ENCODE peak calls at places on chromosomes 12 and 14, in eight cellular contexts. E is body of pancreas, Z is OCI-LY7, F is neural progenitor cell, Y is lower leg skin, R is lower lobe of right lung, A is thoracic aorta, J is HFF-Myc. W is an unnamed sample.

GRCh38 chr12:124680863-124681778 is 113.7 kb upstream of the NCOR2 start:
- DNase-seq in E (no peak), F (peak), Z (peak), J (peak), A (peak), Y (no peak), R (peak), W (peak)

GRCh38 chr12:66979270-66979669 is 289.9 kb upstream of the CAND1 start:
- DNase-seq in F (no peak), A (no peak), J (no peak), R (no peak), Y (no peak), E (no peak), Z (no peak), W (no peak)

GRCh38 chr12:94788298-94788697 is 137.9 kb upstream of the TMCC3 start:
- DNase-seq in Z (no peak), R (no peak), Y (no peak), J (no peak), A (no peak), F (no peak), E (no peak), W (no peak)

GRCh38 chr14:28773917-28774691 is 7.5 kb downstream of the FOXG1 start:
- DNase-seq in Z (no peak), E (no peak), J (no peak), Y (no peak), A (no peak), F (peak), R (no peak), W (peak)

GRCh38 chr12:94805749-94806148 is 155.4 kb upstream of the TMCC3 start:
- DNase-seq in E (no peak), J (no peak), Z (peak), Y (no peak), F (peak), R (no peak), A (no peak), W (peak)

GRCh38 chr14:34997762-34998161 is 15.0 kb downstream of the SRP54 start:
- DNase-seq in A (no peak), F (peak), J (no peak), R (no peak), E (no peak), Y (no peak), Z (no peak), W (no peak)

GRCh38 chr14:86933460-86933859 is 1059.5 kb downstream of the GALC start:
- DNase-seq in Z (no peak), R (no peak), E (no peak), F (no peak), Y (no peak), J (no peak), A (no peak), W (no peak)

GRCh38 chr12:121278450-121279375 is 17.8 kb downstream of the CAMKK2 start:
- DNase-seq in A (no peak), Y (no peak), R (peak), J (no peak), E (peak), F (no peak), Z (no peak), W (no peak)

DNA sequence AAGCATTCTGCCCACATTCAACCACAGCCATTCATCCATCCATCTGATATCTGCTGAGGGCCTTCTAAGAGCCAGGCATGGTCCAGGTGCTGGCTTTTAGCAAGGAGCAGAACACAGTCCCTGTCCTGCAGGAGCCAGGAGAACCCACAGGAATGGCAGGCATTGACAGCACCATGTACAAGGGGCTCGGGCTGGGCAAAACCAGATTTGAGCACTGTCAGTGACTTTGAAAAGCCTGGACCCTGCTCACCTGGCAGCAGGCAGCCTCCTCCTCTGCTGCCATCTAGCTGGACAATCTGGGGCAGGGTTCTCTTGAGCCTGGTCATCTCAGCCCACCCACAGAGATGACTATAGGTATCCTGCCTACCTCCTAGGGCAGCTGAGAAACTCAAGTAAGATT is 136.9 kb downstream of the ZFP36L1 start:
- DNase-seq in R (no peak), J (no peak), E (no peak), A (no peak), Z (peak), Y (peak), F (peak), W (no peak)
- TF ChIP-seq CTCF in R (no peak), J (no peak), E (peak), A (no peak), Z (peak), Y (no peak), F (peak), W (peak)

GRCh38 chr12:57741413-57741789 is 2.9 kb upstream of the AGAP2 start:
- DNase-seq in Z (no peak), J (no peak), E (no peak), Y (peak), R (no peak), F (no peak), A (no peak), W (no peak)
- H3K4me3 ChIP-seq in Z (peak), J (no peak), E (no peak), Y (no peak), R (peak), F (no peak), A (peak), W (no peak)

DNA sequence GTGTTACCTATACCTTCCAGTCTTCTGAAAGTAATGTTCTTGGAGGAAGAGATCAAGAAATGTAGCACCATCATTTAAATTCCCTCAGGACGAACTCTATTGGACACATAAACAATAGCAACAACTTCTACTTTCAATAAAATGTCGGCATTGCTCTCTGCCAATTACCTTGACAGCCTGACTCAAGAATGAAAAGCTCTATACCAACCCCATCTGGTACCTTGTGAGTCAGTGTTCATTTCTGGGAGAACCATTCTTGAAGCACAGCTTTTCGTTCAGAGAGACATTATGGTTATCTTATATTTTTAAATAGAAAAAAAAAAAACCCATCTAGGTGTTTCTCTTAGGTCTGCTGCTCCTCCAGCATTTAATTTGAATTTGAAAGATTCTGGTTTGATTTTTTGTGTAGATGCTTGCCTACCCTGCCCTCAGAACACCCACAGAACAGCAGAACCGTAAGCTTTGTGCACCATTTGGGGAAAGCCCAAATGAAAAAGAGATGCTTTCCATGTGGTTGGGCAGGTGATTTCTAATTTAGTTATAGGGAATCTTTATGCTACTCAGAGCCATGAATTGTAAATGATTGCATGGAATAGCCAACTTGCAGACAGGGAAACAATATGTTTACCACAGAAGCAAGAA is 156.0 kb downstream of the SAMD4A start:
- DNase-seq in Z (peak), A (no peak), J (no peak), E (no peak), R (no peak), F (peak), Y (no peak), W (no peak)
- TF ChIP-seq CTCF in Z (peak), A (peak), J (peak), E (no peak), R (peak), F (peak), Y (no peak), W (peak)

DNA sequence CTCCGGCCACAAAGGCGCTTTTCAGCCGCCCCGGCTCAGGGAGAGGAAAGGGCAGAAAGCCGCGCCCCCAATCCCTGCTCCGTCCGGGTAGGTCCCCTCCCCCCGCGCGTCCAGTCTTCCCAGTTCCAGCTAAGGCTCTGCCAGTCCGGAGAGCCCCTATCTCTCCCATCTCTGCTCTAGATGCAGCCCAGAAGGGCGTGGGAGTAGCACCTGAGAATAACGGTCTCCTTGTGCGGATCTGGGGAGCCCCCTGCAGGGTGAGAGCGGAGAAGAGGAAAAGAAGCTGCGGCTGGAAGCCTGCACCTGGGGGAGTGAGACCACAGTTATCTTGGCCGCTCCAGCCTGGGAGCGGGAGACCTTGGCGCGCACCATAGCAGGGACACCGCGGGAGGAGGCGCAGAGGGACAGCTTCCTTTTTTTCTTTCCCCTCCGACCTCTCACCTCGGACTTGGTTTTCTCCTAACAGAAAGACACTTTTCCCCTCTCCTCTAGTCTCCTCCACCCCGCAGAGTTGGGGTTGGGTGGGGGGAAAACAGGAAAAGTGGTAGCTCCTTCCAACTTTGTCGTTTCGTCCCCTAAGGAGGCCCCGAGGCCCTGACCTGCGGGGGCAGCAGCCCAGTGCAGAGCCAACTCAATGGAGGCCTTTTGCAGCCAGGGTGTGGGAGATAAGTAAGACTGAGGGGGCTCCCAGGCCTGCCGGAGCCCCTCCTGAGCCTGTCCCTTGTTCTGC is 2.4 kb downstream of the DHH start:
- DNase-seq in Z (peak), Y (no peak), J (no peak), E (peak), F (peak), A (no peak), R (no peak), W (no peak)
- H3K4me3 ChIP-seq in Z (peak), Y (no peak), J (peak), E (no peak), F (peak), A (peak), R (peak), W (peak)

GRCh38 chr12:113524495-113524894 is 52.8 kb upstream of the LHX5 start:
- DNase-seq in R (no peak), Y (no peak), E (no peak), J (no peak), F (no peak), A (no peak), Z (no peak), W (no peak)
- TF ChIP-seq CTCF in R (no peak), Y (no peak), E (no peak), J (no peak), F (peak), A (no peak), Z (no peak), W (no peak)

W was measured in AG09309.